ENCODE peak calls at places on chromosomes 6 and 20, in five cellular contexts. U is glutamatergic neuron; A is osteocyte; O is stimulated activated CD4-positive, alpha-beta T cell treated with anti-CD3 and anti-CD28 coated beads, Interleukin-2, amount 100 ng/mL, for 24 hours; B is mammary epithelial cell. H is an unnamed sample.

GRCh38 chr6:149079911-149080501 is 237.5 kb upstream of the TAB2 start:
- DNase-seq in A (no peak), O (no peak), U (no peak), B (peak), H (no peak)

GRCh38 chr20:32970115-32970972 is 33.9 kb downstream of the SUN5 start:
- DNase-seq in A (peak), O (no peak), B (no peak), U (no peak), H (no peak)

GRCh38 chr6:56683882-56684281 is 41.2 kb upstream of the DST start:
- DNase-seq in B (peak), U (no peak), A (no peak), O (no peak), H (no peak)

GRCh38 chr6:105896821-105897095 is 189.4 kb upstream of the PRDM1 start:
- DNase-seq in O (no peak), B (no peak), U (no peak), A (no peak), H (no peak)

GRCh38 chr6:145899915-145900569 is 64.1 kb downstream of the SHPRH start:
- DNase-seq in O (no peak), A (no peak), U (no peak), B (no peak), H (no peak)

GRCh38 chr6:108589244-108589730 is 28.6 kb downstream of the FOXO3 start:
- DNase-seq in A (no peak), U (peak), O (no peak), B (peak), H (peak)

GRCh38 chr6:39254999-39255535 is 25.8 kb upstream of the KCNK5 start:
- DNase-seq in A (no peak), B (no peak), U (no peak), O (no peak), H (no peak)

GRCh38 chr6:44000164-44000842 is 126.9 kb downstream of the MRPL14 start:
- DNase-seq in O (peak), A (no peak), B (no peak), U (no peak), H (no peak)

GRCh38 chr6:169165561-169166300 is 87.9 kb downstream of the THBS2 start:
- DNase-seq in A (peak), B (no peak), O (no peak), U (no peak), H (no peak)

GRCh38 chr6:72631480-72631879 is 9.6 kb downstream of the KCNQ5 start:
- DNase-seq in A (no peak), B (no peak), U (no peak), O (no peak), H (no peak)

GRCh38 chr6:113464959-113465358 is 392.2 kb upstream of the MARCKS start:
- DNase-seq in A (no peak), U (no peak), O (no peak), B (peak), H (no peak)

GRCh38 chr20:18019068-18019467 is 38.6 kb downstream of the OVOL2 start:
- DNase-seq in B (no peak), U (no peak), A (no peak), O (peak), H (no peak)

GRCh38 chr6:105545947-105546710 is 143.2 kb upstream of the PREP start:
- DNase-seq in O (no peak), B (peak), U (no peak), A (no peak), H (no peak)

GRCh38 chr6:26211963-26212362 is 124.7 kb downstream of the HFE start:
- DNase-seq in U (no peak), A (no peak), O (no peak), B (no peak), H (no peak)

GRCh38 chr6:159217595-159218275 is 48.5 kb downstream of the FNDC1 start:
- DNase-seq in U (peak), B (no peak), A (no peak), O (peak), H (no peak)

GRCh38 chr20:46928580-46929132 is 34.0 kb downstream of the EYA2 start:
- DNase-seq in A (no peak), U (no peak), B (peak), O (no peak), H (no peak)